ENCODE peak calls at places on chromosomes 1 and 21, in four cellular contexts. S is adrenal gland, X is colonic mucosa, T is occipital lobe. U is an unnamed sample.

GRCh38 chr1:228340686-228341449 is 65.8 kb downstream of the TRIM11 start:
- DNase-seq in S (peak; percentile 20), T (no peak), X (no peak), U (no peak)

GRCh38 chr1:112527266-112528010 is 18.7 kb downstream of the WNT2B start:
- DNase-seq in X (no peak), T (no peak), S (no peak), U (peak; percentile 65)

GRCh38 chr1:172895050-172895460 is 155.7 kb downstream of the TNFSF18 start:
- DNase-seq in S (no peak), T (no peak), X (no peak), U (peak; percentile 70)

GRCh38 chr1:45887156-45887842 is 83.9 kb downstream of the MAST2 start:
- DNase-seq in S (no peak), T (no peak), X (no peak), U (no peak)

GRCh38 chr1:240524356-240525071 is 87.4 kb downstream of the GREM2 start:
- DNase-seq in T (no peak), S (no peak), X (no peak), U (no peak)

GRCh38 chr1:59128239-59128736 is 168.6 kb upstream of the FGGY start:
- DNase-seq in T (no peak), X (no peak), S (no peak), U (no peak)

GRCh38 chr21:36127977-36128376 is 6.9 kb upstream of the CBR3 start:
- DNase-seq in S (no peak), T (no peak), X (no peak), U (no peak)

GRCh38 chr21:30676737-30677136 is 34.1 kb downstream of the KRTAP20-3 start:
- DNase-seq in T (no peak), X (no peak), S (no peak), U (no peak)

GRCh38 chr1:77543822-77544448 is 138.5 kb downstream of the ZZZ3 start:
- DNase-seq in S (no peak), X (no peak), T (no peak), U (no peak)

GRCh38 chr1:24047101-24047459 is 64.9 kb downstream of the MYOM3 start:
- DNase-seq in S (no peak), X (peak; percentile 42), T (no peak), U (peak; percentile 48)